ENCODE peak calls at places on chromosome 10, in ten cellular contexts. V, D, P, Y, H, W, O, U, A and K are unnamed samples.

GRCh38 chr10:3057946-3058345 is 9.4 kb upstream of the PFKP start:
- DNase-seq in H (no peak), Y (no peak), D (no peak), P (no peak), O (no peak), U (no peak), W (no peak), A (no peak), V (no peak), K (no peak)

GRCh38 chr10:124207391-124207790 is 114.0 kb upstream of the CHST15 start:
- DNase-seq in U (no peak), A (no peak), O (no peak), H (no peak), P (no peak), V (no peak), D (no peak), W (no peak), Y (no peak), K (no peak)

GRCh38 chr10:32038777-32039176 is 17.4 kb downstream of the KIF5B start:
- DNase-seq in Y (no peak), D (no peak), O (no peak), P (no peak), U (no peak), H (no peak), A (no peak), W (no peak), V (no peak), K (no peak)

GRCh38 chr10:78961760-78962159 is 107.0 kb upstream of the ZMIZ1 start:
- DNase-seq in H (no peak), O (no peak), V (no peak), P (no peak), A (no peak), U (no peak), Y (no peak), D (no peak), W (no peak), K (no peak)

GRCh38 chr10:76382381-76382851 is 951.0 kb downstream of the LRMDA start:
- DNase-seq in H (no peak), V (no peak), Y (no peak), P (peak; percentile 27), U (peak; percentile 29), W (peak; percentile 81), O (no peak), D (peak; percentile 41), A (no peak), K (no peak)

GRCh38 chr10:65083222-65083621 is 1562.0 kb downstream of the REEP3 start:
- DNase-seq in P (no peak), D (no peak), H (no peak), Y (no peak), O (no peak), V (no peak), U (no peak), W (no peak), A (no peak), K (no peak)

GRCh38 chr10:28948045-28948444 is 270.7 kb downstream of the BAMBI start:
- DNase-seq in Y (no peak), V (no peak), D (no peak), O (no peak), P (peak; percentile 20), A (no peak), U (no peak), H (no peak), W (no peak), K (no peak)

GRCh38 chr10:91587710-91588638 is 44.9 kb downstream of the PPP1R3C start:
- DNase-seq in Y (no peak), V (no peak), O (no peak), U (peak; percentile 82), P (peak; percentile 61), A (no peak), W (peak; percentile 72), D (no peak), H (no peak), K (no peak)

GRCh38 chr10:101576229-101576863 is 11.7 kb downstream of the POLL start:
- DNase-seq in O (no peak), A (no peak), U (no peak), D (no peak), V (no peak), W (no peak), H (no peak), Y (no peak), P (no peak), K (no peak)

GRCh38 chr10:12394236-12395033 is 45.1 kb downstream of the CAMK1D start:
- DNase-seq in W (no peak), Y (no peak), P (no peak), V (no peak), D (no peak), U (no peak), A (no peak), H (no peak), O (no peak), K (no peak)

GRCh38 chr10:30386801-30387588 is 37.9 kb upstream of the MTPAP start:
- DNase-seq in U (no peak), W (peak; percentile 19), A (no peak), H (no peak), P (no peak), V (no peak), O (no peak), D (no peak), Y (no peak), K (no peak)

GRCh38 chr10:58842860-58843376 is 330.2 kb downstream of the BICC1 start:
- DNase-seq in H (no peak), U (no peak), V (no peak), W (no peak), Y (no peak), P (no peak), D (no peak), O (no peak), A (no peak), K (no peak)

GRCh38 chr10:17157024-17157423 is 27.4 kb upstream of the CUBN start:
- DNase-seq in P (no peak), Y (no peak), D (no peak), V (no peak), A (no peak), O (no peak), H (no peak), W (no peak), U (no peak), K (no peak)
- TF ChIP-seq CTCF in P (no peak), Y (no peak), D (no peak), V (no peak), A (no peak), O (no peak), H (no peak), W (no peak), U (no peak), K (no peak)

DNA sequence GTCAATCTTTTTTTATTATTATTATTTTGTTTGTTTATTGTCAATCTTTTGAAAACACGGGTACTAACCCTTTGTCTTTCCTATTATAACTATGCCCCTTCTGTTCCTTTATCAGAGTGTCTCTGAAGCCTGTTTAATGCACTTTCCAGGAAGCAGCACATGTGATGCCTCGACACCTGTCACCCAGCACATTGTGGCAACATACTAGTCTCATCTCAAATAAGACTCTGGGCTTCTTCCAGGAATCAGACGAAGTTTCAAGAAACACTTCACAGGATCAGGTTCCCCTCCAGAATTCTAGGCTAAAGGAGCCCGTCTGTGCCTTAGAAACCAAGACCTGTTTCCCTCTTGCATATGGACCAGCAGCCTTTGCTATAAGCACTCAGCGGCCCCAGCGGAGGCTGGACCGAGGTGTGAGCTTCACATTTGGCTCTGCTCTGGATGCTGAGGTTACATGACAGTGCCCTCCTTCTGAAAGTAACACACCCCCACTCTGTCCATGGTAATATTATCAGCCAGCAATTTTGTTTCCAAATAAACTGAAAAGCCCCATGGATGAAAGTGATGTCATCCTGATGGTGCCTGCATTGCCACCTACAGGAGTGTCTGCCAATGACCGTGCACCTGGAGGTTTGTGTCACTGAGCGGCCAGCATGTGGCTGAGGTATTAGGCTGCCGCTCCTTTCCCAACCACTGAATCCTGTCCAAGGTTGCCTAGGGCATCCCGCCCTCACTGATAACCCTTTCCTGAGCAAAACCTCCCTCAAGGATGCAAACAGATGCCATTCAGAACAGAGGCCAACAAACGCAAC is 38.1 kb downstream of the MKI67 start:
- DNase-seq in W (peak; percentile 1), V (no peak), U (no peak), D (no peak), Y (no peak), O (no peak), H (no peak), A (no peak), P (no peak), K (no peak)
- TF ChIP-seq CTCF in W (peak; percentile 19), V (no peak), U (no peak), D (no peak), Y (no peak), O (no peak), H (no peak), A (no peak), P (peak; percentile 35), K (peak; percentile 35)

DNA sequence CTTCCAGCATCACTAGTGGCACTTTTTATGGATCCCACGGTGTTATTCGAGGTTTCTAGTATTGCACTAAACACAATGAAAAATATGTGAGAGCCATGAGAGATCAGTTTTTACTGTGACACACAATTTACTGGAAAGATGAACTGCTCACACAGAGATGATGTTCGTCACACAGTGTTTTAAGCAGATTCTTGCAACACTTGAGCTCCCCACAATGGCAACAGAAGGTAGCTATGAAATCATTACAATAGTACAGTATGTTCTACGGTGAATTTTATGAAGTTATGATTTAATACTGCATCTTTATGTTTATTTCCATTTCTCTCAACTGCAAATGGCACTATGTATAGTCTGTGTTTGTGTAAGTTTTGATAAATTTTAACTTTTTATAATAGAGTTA is 27.4 kb upstream of the ENTPD1 start:
- DNase-seq in P (peak; percentile 18), V (no peak), W (no peak), D (no peak), Y (no peak), U (peak; percentile 58), H (peak; percentile 48), A (no peak), O (no peak), K (no peak)
- TF ChIP-seq CTCF in P (no peak), V (no peak), W (no peak), D (no peak), Y (no peak), U (no peak), H (no peak), A (no peak), O (no peak), K (no peak)

GRCh38 chr10:61663466-61663865 is 737 bp downstream of the CABCOCO1 start:
- DNase-seq in A (no peak), O (no peak), H (no peak), Y (no peak), D (no peak), V (no peak), P (no peak), U (no peak), W (no peak), K (no peak)

GRCh38 chr10:61664985-61665384 is 2.3 kb downstream of the CABCOCO1 start:
- DNase-seq in V (no peak), A (no peak), W (no peak), Y (no peak), U (no peak), O (no peak), D (no peak), P (no peak), H (no peak), K (no peak)

GRCh38 chr10:61662794-61663259 is at the start of gene CABCOCO1:
- DNase-seq in V (no peak), W (peak; percentile 33), Y (no peak), U (peak; percentile 74), H (no peak), D (no peak), O (no peak), P (peak; percentile 33), A (no peak), K (peak; percentile 89)
- TF ChIP-seq CTCF in V (no peak), W (peak; percentile 38), Y (no peak), U (peak; percentile 22), H (no peak), D (peak; percentile 28), O (peak; percentile 10), P (no peak), A (no peak), K (no peak)